ENCODE peak calls at places on chromosomes 4 and X, in five cellular contexts. U is WTC11; H is HL-60; F is natural killer cell treated with Interleukin-12 subunit alpha and Interleukin-12 subunit beta and Interleukin-15 and Interleukin-18, amount 100 ng/mL, for 72 hours; M is Kasumi-1. Q is an unnamed sample.

GRCh38 chr4:82865592-82865991 is 25.4 kb downstream of the SEC31A start:
- DNase-seq in U (no peak), H (peak), F (no peak), M (peak), Q (no peak)

GRCh38 chrX:46180258-46180687 is 364.9 kb downstream of the ZNF674 start:
- DNase-seq in U (no peak), H (peak), F (no peak), M (peak), Q (peak)

GRCh38 chr4:114281561-114281960 is 302.1 kb upstream of the ARSJ start:
- DNase-seq in U (no peak), H (no peak), F (no peak), M (no peak), Q (no peak)

GRCh38 chrX:72169008-72169728 is 12.4 kb upstream of the PIN4 start:
- DNase-seq in U (no peak), H (no peak), F (no peak), M (no peak), Q (no peak)

GRCh38 chr4:82268050-82268825 is 105.6 kb downstream of the HNRNPD start:
- DNase-seq in U (peak), H (peak), F (peak), M (peak), Q (peak)

GRCh38 chrX:10450229-10450958 is 170.0 kb downstream of the MID1 start:
- DNase-seq in U (no peak), H (no peak), F (no peak), M (no peak), Q (no peak)

GRCh38 chrX:70924294-70924693 is 6.6 kb downstream of the SLC7A3 start:
- DNase-seq in U (no peak), H (no peak), F (no peak), M (no peak), Q (no peak)

GRCh38 chr4:153782567-153782966 is 6.3 kb downstream of the SFRP2 start:
- DNase-seq in U (no peak), H (no peak), F (no peak), M (no peak), Q (no peak)

GRCh38 chr4:54090804-54091623 is 8.9 kb upstream of the GSX2 start:
- DNase-seq in U (no peak), H (no peak), F (no peak), M (no peak), Q (no peak)

GRCh38 chrX:20382518-20383291 is 116.0 kb upstream of the RPS6KA3 start:
- DNase-seq in U (no peak), H (no peak), F (no peak), M (no peak), Q (no peak)

GRCh38 chrX:134695999-134696398 is 37.7 kb upstream of the PLAC1 start:
- DNase-seq in U (no peak), H (no peak), F (no peak), M (no peak), Q (no peak)

GRCh38 chrX:41823402-41823801 is 99.4 kb downstream of the GPR82 start:
- DNase-seq in U (no peak), H (no peak), F (no peak), M (no peak), Q (no peak)

GRCh38 chrX:24515447-24515846 is 50.4 kb downstream of the PDK3 start:
- DNase-seq in U (no peak), H (no peak), F (no peak), M (peak), Q (no peak)

GRCh38 chr4:153022233-153022632 is 86.1 kb downstream of the FHDC1 start:
- DNase-seq in U (no peak), H (no peak), F (no peak), M (no peak), Q (no peak)

GRCh38 chr4:61740950-61741638 is 541.0 kb downstream of the ADGRL3 start:
- DNase-seq in U (no peak), H (no peak), F (no peak), M (no peak), Q (no peak)

GRCh38 chrX:12210921-12211320 is 72.6 kb downstream of the FRMPD4 start:
- DNase-seq in U (no peak), H (no peak), F (no peak), M (no peak), Q (no peak)

GRCh38 chr4:79653871-79654270 is 245.8 kb upstream of the GK2 start:
- DNase-seq in U (no peak), H (no peak), F (no peak), M (no peak), Q (no peak)

GRCh38 chr4:71110499-71110898 is 117.0 kb downstream of the DCK start:
- DNase-seq in U (no peak), H (no peak), F (no peak), M (no peak), Q (no peak)

GRCh38 chr4:47065099-47065498 is 33.7 kb downstream of the GABRB1 start:
- DNase-seq in U (no peak), H (no peak), F (no peak), M (no peak), Q (no peak)

GRCh38 chr4:17721496-17722360 is 59.7 kb downstream of the FAM184B start:
- DNase-seq in U (no peak), H (no peak), F (no peak), M (no peak), Q (no peak)

GRCh38 chr4:164210377-164210776 is 543.6 kb upstream of the SMIM31 start:
- DNase-seq in U (no peak), H (no peak), F (no peak), M (no peak), Q (no peak)

GRCh38 chr4:17447675-17448298 is 64.1 kb downstream of the QDPR start:
- DNase-seq in U (peak), H (peak), F (no peak), M (peak), Q (peak)

GRCh38 chr4:77777135-77777777 is 41.9 kb downstream of the CNOT6L start:
- DNase-seq in U (no peak), H (no peak), F (no peak), M (no peak), Q (no peak)

GRCh38 chr4:74635490-74636123 is 158.7 kb downstream of the BTC start:
- DNase-seq in U (no peak), H (no peak), F (no peak), M (no peak), Q (no peak)

GRCh38 chrX:79366888-79367749 is at the start of gene ITM2A:
- DNase-seq in U (peak), H (peak), F (peak), M (peak), Q (peak)

GRCh38 chr4:2788101-2788500 is 4.8 kb upstream of the SH3BP2 start:
- DNase-seq in U (no peak), H (no peak), F (no peak), M (no peak), Q (no peak)

GRCh38 chr4:86152454-86152853 is 207.4 kb downstream of the MAPK10 start:
- DNase-seq in U (no peak), H (no peak), F (no peak), M (no peak), Q (no peak)

GRCh38 chr4:22881416-22881815 is 188.7 kb downstream of the GBA3 start:
- DNase-seq in U (no peak), H (no peak), F (no peak), M (no peak), Q (no peak)

GRCh38 chrX:133926099-133926498 is 59.3 kb downstream of the GPC3 start:
- DNase-seq in U (no peak), H (no peak), F (no peak), M (no peak), Q (no peak)

GRCh38 chrX:135340827-135341226 is 31.5 kb downstream of the ETDC start:
- DNase-seq in U (no peak), H (no peak), F (no peak), M (no peak), Q (no peak)

GRCh38 chr4:183348136-183348535 is 25.9 kb upstream of the CLDN24 start:
- DNase-seq in U (no peak), H (no peak), F (peak), M (no peak), Q (no peak)

GRCh38 chr4:73620115-73620792 is at the start of gene RASSF6:
- DNase-seq in U (peak), H (peak), F (no peak), M (peak), Q (no peak)

GRCh38 chr4:166279261-166279660 is 406.2 kb downstream of the TLL1 start:
- DNase-seq in U (no peak), H (no peak), F (no peak), M (no peak), Q (no peak)

GRCh38 chr4:185304944-185305690 is 90.6 kb downstream of the LRP2BP start:
- DNase-seq in U (peak), H (no peak), F (no peak), M (peak), Q (no peak)

GRCh38 chr4:56619160-56619559 is 61.9 kb downstream of the HOPX start:
- DNase-seq in U (no peak), H (no peak), F (no peak), M (peak), Q (no peak)

GRCh38 chr4:153465145-153465544 is 1.0 kb upstream of the TMEM131L start:
- DNase-seq in U (no peak), H (no peak), F (no peak), M (no peak), Q (no peak)

GRCh38 chr4:182155806-182156205 is 87.4 kb upstream of the TENM3 start:
- DNase-seq in U (no peak), H (no peak), F (no peak), M (no peak), Q (no peak)